ENCODE peak calls at places on chromosome 22, in seven cellular contexts. R is mesenchymal stem cell, A is IMR-90, B is neuronal stem cell, H is mesendoderm, I is trophoblast cell, Y is H1. F is an unnamed sample.

GRCh38 chr22:38214248-38215056 is 12.7 kb downstream of the MAFF start:
- DNase-seq in I (peak; percentile 66), R (peak; percentile 61), B (peak; percentile 70), H (peak; percentile 83), Y (peak; percentile 95), A (peak; percentile 49), F (peak; percentile 88)

GRCh38 chr22:43228330-43228729 is 41.4 kb upstream of the TTLL12 start:
- DNase-seq in B (no peak), R (peak; percentile 12), A (peak; percentile 10), H (peak; percentile 74), Y (peak; percentile 91), I (no peak), F (peak; percentile 82)

GRCh38 chr22:20624161-20624616 is 116.8 kb downstream of the MED15 start:
- DNase-seq in I (no peak), B (no peak), H (no peak), Y (no peak), R (peak; percentile 4), A (peak; percentile 31), F (no peak)

GRCh38 chr22:49768077-49768476 is 59.6 kb downstream of the BRD1 start:
- DNase-seq in Y (no peak), I (no peak), A (no peak), B (no peak), R (no peak), H (no peak), F (no peak)

GRCh38 chr22:48758021-48758561 is 1069.6 kb downstream of the BRD1 start:
- DNase-seq in B (no peak), I (no peak), A (no peak), H (no peak), Y (no peak), R (no peak), F (peak; percentile 20)

GRCh38 chr22:38788417-38788816 is 5.5 kb downstream of the DNAL4 start:
- DNase-seq in A (peak; percentile 96), R (peak; percentile 96), I (no peak), B (no peak), H (no peak), Y (no peak), F (no peak)

GRCh38 chr22:26845016-26845728 is 187.8 kb downstream of the MIAT start:
- DNase-seq in R (peak; percentile 13), I (peak; percentile 65), B (no peak), H (no peak), A (no peak), Y (no peak), F (no peak)

GRCh38 chr22:38312261-38312800 is 4.9 kb downstream of the CSNK1E start:
- DNase-seq in R (peak; percentile 43), I (no peak), A (peak; percentile 42), H (no peak), Y (no peak), B (no peak), F (no peak)

GRCh38 chr22:27213291-27213690 is 555.9 kb downstream of the MIAT start:
- DNase-seq in Y (no peak), B (no peak), H (no peak), I (no peak), A (no peak), R (peak; percentile 55), F (peak; percentile 5)

GRCh38 chr22:38966942-38967341 is 9.5 kb downstream of the APOBEC3A start:
- DNase-seq in B (no peak), R (no peak), I (no peak), Y (no peak), A (no peak), H (no peak), F (no peak)

GRCh38 chr22:46100401-46101105 is 49.8 kb upstream of the PPARA start:
- DNase-seq in A (no peak), R (no peak), I (no peak), H (no peak), Y (no peak), B (no peak), F (no peak)

GRCh38 chr22:44473166-44473565 is 24.9 kb downstream of the RTL6 start:
- DNase-seq in Y (no peak), B (no peak), R (no peak), I (no peak), A (no peak), H (no peak), F (no peak)

GRCh38 chr22:44473580-44473979 is 24.5 kb downstream of the RTL6 start:
- DNase-seq in Y (no peak), R (no peak), B (no peak), I (no peak), A (no peak), H (no peak), F (no peak)

GRCh38 chr22:44475706-44476105 is 22.3 kb downstream of the RTL6 start:
- DNase-seq in Y (no peak), B (no peak), R (no peak), H (no peak), A (no peak), I (no peak), F (no peak)

GRCh38 chr22:44472583-44472982 is 25.4 kb downstream of the RTL6 start:
- DNase-seq in Y (no peak), R (no peak), I (no peak), H (no peak), A (no peak), B (no peak), F (no peak)
- H2BK120ac ChIP-seq in Y (no peak overlapping the region), R (no peak overlapping the region), I (no peak overlapping the region), H (no peak overlapping the region), A (no peak overlapping the region), B (no peak overlapping the region), F (no peak overlapping the region)

DNA sequence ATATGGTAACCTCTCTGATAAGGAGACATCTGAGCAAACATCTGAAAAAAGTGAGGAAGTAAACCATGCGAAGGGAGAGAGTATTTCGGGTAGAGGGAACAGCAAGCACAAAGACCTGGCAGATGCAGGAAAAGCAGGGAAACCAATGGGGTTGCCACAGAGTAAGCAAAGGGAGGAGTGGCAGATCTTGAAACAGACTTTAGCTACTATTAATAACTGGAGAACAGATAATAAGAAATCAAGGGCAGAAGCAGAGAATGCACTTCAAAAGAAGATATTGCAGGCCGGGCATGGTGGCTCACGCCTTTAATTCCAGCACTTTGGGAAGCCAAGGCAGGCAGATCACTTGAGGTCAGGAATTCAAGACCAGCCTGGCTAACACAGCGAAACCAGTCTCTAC is 18.1 kb downstream of the MRTFA start:
- DNase-seq in Y (no peak), A (no peak), H (no peak), I (no peak), R (no peak), B (no peak), F (no peak)
- H2AK5ac ChIP-seq in Y (no peak overlapping the region), A (no peak overlapping the region), H (no peak overlapping the region), I (no peak overlapping the region), R (no peak overlapping the region), B (no peak overlapping the region), F (no peak overlapping the region)

DNA sequence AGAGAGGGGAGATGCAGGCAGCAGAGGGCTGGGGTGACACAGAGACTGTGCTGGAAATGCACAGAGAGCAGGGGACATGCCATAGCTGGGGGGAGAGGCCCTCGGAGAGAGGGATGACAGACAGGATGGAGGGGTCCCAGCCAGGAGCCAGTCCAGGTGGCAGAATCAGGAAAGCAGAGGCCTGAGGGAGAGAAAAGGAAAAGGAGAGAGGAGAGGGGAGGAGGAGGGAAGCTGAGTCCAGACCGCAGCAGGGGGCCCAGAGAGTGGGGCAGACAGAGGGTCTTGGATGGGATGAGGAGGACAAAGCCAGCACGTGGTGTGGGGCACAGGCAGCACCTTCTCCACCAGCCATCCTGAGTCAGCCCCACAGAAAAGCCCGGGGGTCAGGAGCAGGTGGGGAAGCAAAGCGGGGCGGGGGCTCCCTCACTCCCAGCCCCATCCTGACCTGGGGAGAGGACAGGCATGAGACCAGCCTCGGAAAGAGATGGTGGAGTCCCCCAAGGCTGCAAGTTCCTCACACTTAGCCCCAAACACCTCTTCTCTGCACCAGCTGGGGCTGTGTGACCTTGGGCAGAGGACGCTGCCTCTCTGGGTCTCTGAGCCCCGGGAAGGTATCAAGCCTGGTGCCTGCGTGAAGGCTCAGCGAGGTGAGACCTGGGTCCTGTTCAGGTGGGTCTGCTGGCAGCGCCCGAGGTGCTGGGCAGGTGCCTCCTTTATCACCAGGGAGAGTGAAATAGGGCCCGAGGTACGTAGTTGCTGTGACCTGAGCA is 47.9 kb downstream of the IGLL1 start:
- DNase-seq in H (no peak), B (no peak), A (no peak), Y (no peak), I (no peak), R (no peak), F (peak; percentile 25)
- H2BK120ac ChIP-seq in H (peak overlapping the region; percentile 4), B (peak overlapping the region; percentile 56), A (no peak overlapping the region), Y (peak overlapping the region; percentile 79), I (peak overlapping the region; percentile 88), R (no peak overlapping the region), F (no peak overlapping the region)

GRCh38 chr22:28417426-28417825 is 262.2 kb downstream of the TTC28 start:
- DNase-seq in I (no peak), A (no peak), B (no peak), H (no peak), Y (no peak), R (no peak), F (no peak)
- H2AK5ac ChIP-seq in I (no peak overlapping the region), A (no peak overlapping the region), B (no peak overlapping the region), H (no peak overlapping the region), Y (no peak overlapping the region), R (no peak overlapping the region), F (no peak overlapping the region)

GRCh38 chr22:41813726-41814410 is 13.4 kb downstream of the CCDC134 start:
- DNase-seq in A (no peak), B (no peak), R (no peak), Y (no peak), I (no peak), H (no peak), F (no peak)
- H2BK120ac ChIP-seq in A (no peak overlapping the region), B (no peak overlapping the region), R (no peak overlapping the region), Y (no peak overlapping the region), I (no peak overlapping the region), H (no peak overlapping the region), F (no peak overlapping the region)

DNA sequence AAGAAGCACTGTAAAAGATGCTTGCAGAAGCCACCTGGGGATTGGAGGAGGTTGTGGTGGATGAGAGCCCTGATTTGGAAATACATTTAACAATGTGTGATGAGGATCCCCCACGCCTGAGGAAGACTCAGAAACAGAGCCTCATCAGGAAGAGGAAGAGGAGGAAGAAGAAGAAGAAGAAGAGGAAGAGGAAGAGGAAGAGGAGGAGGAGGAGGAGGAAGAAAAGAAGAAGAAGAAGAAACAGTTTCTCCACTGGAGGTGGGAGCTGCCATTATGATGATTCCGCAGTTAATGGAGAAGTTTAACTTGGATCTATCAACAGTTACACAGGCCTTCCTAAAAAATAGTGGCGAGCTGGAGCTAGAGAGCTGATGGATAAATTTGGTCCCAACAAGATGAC is 50.1 kb downstream of the CECR2 start:
- DNase-seq in B (no peak), I (no peak), A (no peak), Y (no peak), R (no peak), H (no peak), F (no peak)
- H2AK5ac ChIP-seq in B (no peak overlapping the region), I (no peak overlapping the region), A (no peak overlapping the region), Y (no peak overlapping the region), R (no peak overlapping the region), H (no peak overlapping the region), F (no peak overlapping the region)

GRCh38 chr22:18095101-18095805 is 15.4 kb upstream of the TUBA8 start:
- DNase-seq in A (peak; percentile 38), I (no peak), Y (no peak), B (no peak), H (no peak), R (no peak), F (no peak)
- H2BK120ac ChIP-seq in A (no peak overlapping the region), I (no peak overlapping the region), Y (no peak overlapping the region), B (no peak overlapping the region), H (no peak overlapping the region), R (no peak overlapping the region), F (no peak overlapping the region)

DNA sequence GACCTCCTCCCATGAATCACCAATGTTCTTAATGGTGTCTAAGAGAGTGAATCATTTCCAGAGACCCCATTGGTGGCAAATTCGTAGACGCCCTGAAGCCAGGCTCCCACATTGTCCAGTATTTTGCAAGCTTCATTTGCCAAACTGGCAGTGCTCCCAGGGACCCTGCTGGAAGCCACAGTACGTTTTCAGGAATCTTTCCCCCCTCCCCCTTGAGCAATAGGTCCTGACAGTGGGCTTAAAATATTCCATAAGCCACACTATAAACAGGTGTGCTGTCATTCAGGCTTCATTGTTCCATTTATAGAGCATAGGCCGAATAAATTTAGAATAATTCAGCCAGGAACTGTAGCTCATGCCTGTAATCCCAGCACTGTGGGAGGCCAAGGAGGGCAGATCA is 125.3 kb downstream of the MORC2 start:
- DNase-seq in R (no peak), I (no peak), B (no peak), Y (no peak), A (no peak), H (no peak), F (no peak)
- H2AK5ac ChIP-seq in R (no peak overlapping the region), I (no peak overlapping the region), B (no peak overlapping the region), Y (no peak overlapping the region), A (no peak overlapping the region), H (no peak overlapping the region), F (no peak overlapping the region)